ENCODE peak calls at places on chromosomes 7 and 10, in four cellular contexts. E, N, W and T are unnamed samples.

GRCh38 chr7:85612514-85612913 is 425.7 kb upstream of the SEMA3D start:
- DNase-seq in E (no peak), N (no peak), W (no peak), T (no peak)

GRCh38 chr7:80134536-80135305 is at the start of gene GNAI1:
- DNase-seq in E (peak; percentile 39), N (peak; percentile 73), W (peak; percentile 74), T (peak; percentile 62)

GRCh38 chr10:114306116-114306973 is 67.3 kb downstream of the VWA2 start:
- DNase-seq in E (no peak), N (no peak), W (no peak), T (no peak)

GRCh38 chr7:3367271-3367670 is 66.2 kb downstream of the SDK1 start:
- DNase-seq in E (no peak), N (no peak), W (no peak), T (no peak)

GRCh38 chr10:28892818-28893547 is 215.7 kb downstream of the BAMBI start:
- DNase-seq in E (no peak), N (no peak), W (no peak), T (no peak)

GRCh38 chr10:116109481-116109880 is 163.5 kb downstream of the GFRA1 start:
- DNase-seq in E (no peak), N (no peak), W (no peak), T (no peak)

GRCh38 chr7:142626420-142627035 is 122.7 kb upstream of the PRSS1 start:
- DNase-seq in E (peak; percentile 55), N (peak; percentile 61), W (no peak), T (peak; percentile 56)

GRCh38 chr7:923108-924041 is 31.1 kb downstream of the ADAP1 start:
- DNase-seq in E (peak; percentile 88), N (peak; percentile 22), W (no peak), T (peak; percentile 94)

GRCh38 chr7:115346685-115347084 is 424.8 kb downstream of the MDFIC start:
- DNase-seq in E (no peak), N (no peak), W (no peak), T (no peak)